ENCODE peak calls at places on chromosomes 11 and 22, in ten cellular contexts. N is A549, K is mucosa of descending colon, G is osteocyte, P is psoas muscle, B is tibial nerve, I is fibroblast of pulmonary artery, E is Caco-2, H is lower leg skin, X is endothelial cell. L is an unnamed sample.
A peak's percentile ranks its signal among the peaks of the same experiment; 100 is the strongest.

GRCh38 chr22:25048659-25049657 is 96.4 kb downstream of the KIAA1671 start:
- DNase-seq in P (peak; percentile 74), E (peak; percentile 63), X (peak; percentile 68), B (no peak), I (peak; percentile 73), N (peak; percentile 64), K (peak; percentile 74), H (peak; percentile 92), G (no peak), L (no peak)

GRCh38 chr11:45078236-45079074 is 68.0 kb upstream of the PRDM11 start:
- DNase-seq in G (no peak), B (no peak), K (no peak), N (no peak), X (no peak), H (no peak), P (no peak), I (peak; percentile 49), E (no peak), L (no peak)

GRCh38 chr22:48765595-48765994 is 1062.1 kb downstream of the BRD1 start:
- DNase-seq in X (no peak), G (no peak), P (no peak), I (no peak), B (peak; percentile 1), H (no peak), N (no peak), E (no peak), K (no peak), L (no peak)

GRCh38 chr11:14891143-14892035 is 642 bp downstream of the CYP2R1 start:
- DNase-seq in K (peak; percentile 95), I (peak; percentile 91), G (peak; percentile 94), X (peak; percentile 88), N (peak; percentile 75), P (peak; percentile 92), B (peak; percentile 65), E (peak; percentile 89), H (peak; percentile 97), L (peak; percentile 90)

GRCh38 chr11:76588455-76589325 is 81.9 kb downstream of the LRRC32 start:
- DNase-seq in G (no peak), K (peak; percentile 68), E (no peak), X (peak; percentile 33), I (peak; percentile 76), H (peak; percentile 92), B (no peak), P (peak; percentile 78), N (no peak), L (peak; percentile 57)

GRCh38 chr11:95925011-95925410 is 1.1 kb upstream of the MTMR2 start:
- DNase-seq in I (peak; percentile 74), B (no peak), K (no peak), H (no peak), P (no peak), G (no peak), X (no peak), E (no peak), N (peak; percentile 18), L (no peak)

GRCh38 chr11:2803186-2804057 is 82.2 kb downstream of the CDKN1C start:
- DNase-seq in I (no peak), X (no peak), H (peak; percentile 77), K (peak; percentile 9), B (peak; percentile 11), G (peak; percentile 77), P (peak; percentile 42), N (no peak), E (peak; percentile 24), L (peak; percentile 49)

GRCh38 chr22:36331912-36332622 is 55.7 kb downstream of the MYH9 start:
- DNase-seq in B (peak; percentile 58), X (peak; percentile 22), K (peak; percentile 80), N (peak; percentile 18), I (no peak), E (no peak), P (peak; percentile 85), H (peak; percentile 96), G (no peak), L (no peak)

DNA sequence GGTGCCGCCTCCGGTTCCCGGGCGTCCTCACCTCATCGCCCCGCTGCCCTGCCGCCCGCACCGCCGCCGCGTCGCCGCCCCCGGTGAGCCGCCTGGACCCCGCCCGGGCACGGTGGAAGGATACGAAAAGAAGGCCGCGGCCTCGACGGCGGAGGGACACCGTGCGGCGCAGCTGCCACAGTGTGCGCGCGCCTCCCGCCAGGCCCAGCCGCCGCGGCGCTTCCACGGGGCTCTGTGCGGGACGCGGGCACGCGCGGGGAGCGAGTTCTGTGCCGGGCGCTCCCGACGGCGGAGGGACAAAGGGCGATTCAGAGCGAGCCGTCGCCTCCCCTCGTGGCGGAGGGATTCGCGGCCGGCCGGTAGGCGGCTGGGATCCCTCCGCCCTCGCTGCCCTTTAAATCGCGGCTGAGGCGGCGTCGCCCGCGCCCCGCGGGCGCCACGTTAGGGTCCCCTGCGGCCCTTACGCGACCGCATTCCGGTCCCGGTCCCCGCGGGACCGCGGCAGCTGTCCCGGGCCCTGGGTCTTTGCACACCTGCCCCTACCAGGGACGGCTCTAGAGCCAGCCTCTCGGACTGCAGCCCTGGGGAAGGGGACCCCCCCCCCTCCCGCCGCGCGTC is 568 bp upstream of the KMT5B start:
- DNase-seq in B (peak; percentile 79), H (peak; percentile 96), I (peak; percentile 96), E (peak; percentile 95), K (peak; percentile 90), P (peak; percentile 95), X (peak; percentile 89), N (peak; percentile 66), G (peak; percentile 96), L (peak; percentile 94)
- TF ChIP-seq CTCF in B (peak; percentile 74), H (no peak), I (no peak), E (no peak), K (no peak), P (no peak), X (no peak), N (no peak), G (no peak), L (peak; percentile 31)

GRCh38 chr11:119374632-119375394 is 6.7 kb downstream of the USP2 start:
- DNase-seq in K (no peak), B (no peak), P (peak; percentile 73), G (no peak), N (no peak), E (no peak), H (peak; percentile 70), I (no peak), X (no peak), L (no peak)

GRCh38 chr11:119375629-119376196 is 5.8 kb downstream of the USP2 start:
- DNase-seq in E (no peak), B (peak; percentile 63), K (peak; percentile 69), G (no peak), N (no peak), X (no peak), P (peak; percentile 95), H (peak; percentile 89), I (peak; percentile 71), L (no peak)

GRCh38 chr11:119373059-119373875 is 8.2 kb downstream of the USP2 start:
- DNase-seq in B (no peak), K (no peak), N (no peak), G (no peak), I (no peak), E (no peak), X (no peak), P (no peak), H (peak; percentile 82), L (no peak)

GRCh38 chr11:119372260-119373058 is 9.0 kb downstream of the USP2 start:
- DNase-seq in B (no peak), X (no peak), N (no peak), H (peak; percentile 74), G (no peak), P (peak; percentile 89), E (no peak), I (no peak), K (no peak), L (no peak)

DNA sequence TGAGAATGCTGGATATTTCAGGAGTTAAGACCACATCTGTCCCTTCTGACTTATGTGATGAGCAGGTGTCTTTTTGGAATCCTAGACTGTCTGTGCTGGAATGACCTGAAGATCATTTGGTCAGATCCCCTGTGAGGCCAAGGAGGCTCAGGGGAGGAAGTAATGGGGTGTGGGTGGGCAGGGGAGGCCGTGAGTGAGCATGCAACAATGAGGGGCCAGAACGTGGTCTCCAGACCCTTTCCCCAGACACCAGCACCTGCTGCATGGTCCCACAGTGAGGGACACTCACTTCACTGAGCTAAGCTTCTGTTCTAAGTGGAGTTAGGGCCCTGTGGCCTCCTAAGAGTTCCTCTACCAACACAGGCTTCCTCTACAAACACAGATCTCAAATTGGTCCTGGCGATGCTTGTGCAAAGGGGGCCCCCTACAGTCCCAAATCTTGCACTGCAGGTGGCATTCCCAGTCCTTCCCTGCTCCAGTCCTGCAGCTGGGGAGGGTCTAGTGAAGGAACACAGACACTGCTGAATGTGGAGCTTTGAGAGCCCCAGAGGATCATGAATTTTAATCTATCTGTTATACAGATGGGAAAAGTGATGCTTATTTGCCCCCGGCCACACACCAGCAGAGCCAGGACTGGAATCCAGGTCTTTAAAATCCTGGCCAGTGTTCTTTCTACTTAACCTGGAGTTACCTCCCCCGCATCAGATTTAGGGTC is 7.4 kb downstream of the USP2 start:
- DNase-seq in P (peak; percentile 84), E (peak; percentile 89), N (peak; percentile 52), I (peak; percentile 82), B (peak; percentile 52), K (peak; percentile 88), H (peak; percentile 89), G (no peak), X (peak; percentile 90), L (no peak)
- TF ChIP-seq CTCF in P (peak; percentile 90), E (peak; percentile 99), N (peak; percentile 73), I (peak; percentile 92), B (peak; percentile 87), K (peak; percentile 90), H (no peak), G (peak; percentile 85), X (peak; percentile 76), L (peak; percentile 92)

GRCh38 chr11:111063711-111064110 is 181.8 kb upstream of the POU2AF2 start:
- DNase-seq in X (no peak), P (no peak), K (no peak), B (no peak), E (no peak), N (no peak), G (no peak), I (no peak), H (no peak), L (no peak)

GRCh38 chr11:111067994-111068393 is 177.5 kb upstream of the POU2AF2 start:
- DNase-seq in X (no peak), P (no peak), G (no peak), B (no peak), H (no peak), E (no peak), K (no peak), I (no peak), N (no peak), L (no peak)

GRCh38 chr11:111064118-111064517 is 181.4 kb upstream of the POU2AF2 start:
- DNase-seq in H (no peak), K (no peak), G (no peak), P (no peak), I (peak; percentile 29), N (no peak), X (no peak), B (no peak), E (no peak), L (no peak)

GRCh38 chr11:111066861-111067260 is 178.7 kb upstream of the POU2AF2 start:
- DNase-seq in N (no peak), P (no peak), K (no peak), H (no peak), X (no peak), G (no peak), E (no peak), I (no peak), B (no peak), L (no peak)

DNA sequence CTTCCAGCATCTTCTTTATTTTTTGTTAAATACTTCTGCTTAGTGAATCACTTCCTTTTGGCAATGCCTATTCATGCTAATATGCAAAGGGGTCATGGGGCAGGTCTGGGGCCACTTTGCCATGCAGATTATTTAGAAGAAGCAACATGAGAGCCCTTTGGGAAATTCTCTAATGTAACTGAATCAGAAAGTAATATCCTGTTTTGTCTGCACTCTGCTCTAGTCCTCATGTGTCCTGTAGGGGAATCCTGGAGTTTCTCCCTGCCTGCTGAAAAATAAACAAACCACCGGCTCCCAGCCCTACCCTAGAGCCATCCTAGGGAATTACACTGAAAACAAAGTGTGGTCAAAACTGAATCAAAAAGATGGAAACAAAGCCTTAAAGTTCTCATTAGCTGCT is 176.4 kb upstream of the POU2AF2 start:
- DNase-seq in I (peak; percentile 68), H (no peak), B (no peak), X (no peak), N (no peak), G (no peak), P (no peak), E (no peak), K (no peak), L (no peak)
- TF ChIP-seq CTCF in I (peak; percentile 53), H (no peak), B (no peak), X (peak; percentile 24), N (no peak), G (peak; percentile 65), P (no peak), E (peak; percentile 42), K (no peak), L (peak; percentile 61)

GRCh38 chr22:26753125-26753862 is 95.9 kb downstream of the MIAT start:
- DNase-seq in K (no peak), H (no peak), G (no peak), X (no peak), P (no peak), I (no peak), N (no peak), E (no peak), B (no peak), L (no peak)
- TF ChIP-seq CTCF in K (no peak), H (no peak), G (no peak), X (no peak), P (no peak), I (no peak), N (no peak), E (no peak), B (no peak), L (peak; percentile 47)